ENCODE peak calls at places on chromosome 2, in seven cellular contexts. One of them, this sample, is unnamed.

GRCh38 chr2:9422321-9423099 is 818 bp downstream of the ITGB1BP1 start:
- DNase-seq in AG09309: no peak
- DNase-seq in CD4-positive, alpha-beta T cell: peak
- DNase-seq in uterus: peak
- DNase-seq in hepatocyte: peak
- DNase-seq in cardiac muscle cell: no peak
- DNase-seq in GM13976: peak
- DNase-seq in this sample: peak

GRCh38 chr2:30400151-30400954 is 46.7 kb upstream of the LCLAT1 start:
- DNase-seq in uterus: no peak
- DNase-seq in GM13976: no peak
- DNase-seq in AG09309: no peak
- DNase-seq in hepatocyte: no peak
- DNase-seq in cardiac muscle cell: no peak
- DNase-seq in CD4-positive, alpha-beta T cell: no peak
- DNase-seq in this sample: no peak

GRCh38 chr2:189249171-189249570 is 69.6 kb upstream of the COL5A2 start:
- DNase-seq in GM13976: no peak
- DNase-seq in hepatocyte: no peak
- DNase-seq in cardiac muscle cell: peak
- DNase-seq in uterus: no peak
- DNase-seq in CD4-positive, alpha-beta T cell: no peak
- DNase-seq in AG09309: no peak
- DNase-seq in this sample: no peak

GRCh38 chr2:143397886-143398614 is 268.8 kb downstream of the ARHGAP15 start:
- DNase-seq in uterus: no peak
- DNase-seq in CD4-positive, alpha-beta T cell: no peak
- DNase-seq in GM13976: no peak
- DNase-seq in hepatocyte: no peak
- DNase-seq in AG09309: peak
- DNase-seq in cardiac muscle cell: peak
- DNase-seq in this sample: no peak

GRCh38 chr2:15625344-15626036 is 33.8 kb downstream of the DDX1 start:
- DNase-seq in uterus: no peak
- DNase-seq in GM13976: no peak
- DNase-seq in cardiac muscle cell: no peak
- DNase-seq in CD4-positive, alpha-beta T cell: no peak
- DNase-seq in hepatocyte: no peak
- DNase-seq in AG09309: no peak
- DNase-seq in this sample: no peak

GRCh38 chr2:232139171-232139594 is 177.7 kb downstream of the DIS3L2 start:
- DNase-seq in uterus: no peak
- DNase-seq in CD4-positive, alpha-beta T cell: no peak
- DNase-seq in cardiac muscle cell: no peak
- DNase-seq in AG09309: no peak
- DNase-seq in hepatocyte: no peak
- DNase-seq in GM13976: no peak
- DNase-seq in this sample: no peak

GRCh38 chr2:219901155-219901554 is 273.7 kb downstream of the SLC4A3 start:
- DNase-seq in CD4-positive, alpha-beta T cell: no peak
- DNase-seq in cardiac muscle cell: no peak
- DNase-seq in AG09309: no peak
- DNase-seq in hepatocyte: no peak
- DNase-seq in GM13976: no peak
- DNase-seq in uterus: no peak
- DNase-seq in this sample: no peak

GRCh38 chr2:120856421-120856862 is 120.8 kb downstream of the GLI2 start:
- DNase-seq in GM13976: no peak
- DNase-seq in uterus: peak
- DNase-seq in cardiac muscle cell: peak
- DNase-seq in CD4-positive, alpha-beta T cell: no peak
- DNase-seq in hepatocyte: peak
- DNase-seq in AG09309: no peak
- DNase-seq in this sample: no peak

GRCh38 chr2:70716131-70716766 is 51.8 kb downstream of the ADD2 start:
- DNase-seq in uterus: no peak
- DNase-seq in hepatocyte: no peak
- DNase-seq in GM13976: no peak
- DNase-seq in cardiac muscle cell: no peak
- DNase-seq in CD4-positive, alpha-beta T cell: no peak
- DNase-seq in AG09309: no peak
- DNase-seq in this sample: no peak

GRCh38 chr2:44623622-44624351 is 262.0 kb downstream of the CAMKMT start:
- DNase-seq in cardiac muscle cell: peak
- DNase-seq in CD4-positive, alpha-beta T cell: no peak
- DNase-seq in hepatocyte: no peak
- DNase-seq in AG09309: no peak
- DNase-seq in GM13976: no peak
- DNase-seq in uterus: no peak
- DNase-seq in this sample: no peak
- TF ChIP-seq CTCF in cardiac muscle cell: peak
- TF ChIP-seq CTCF in CD4-positive, alpha-beta T cell: no peak
- TF ChIP-seq CTCF in hepatocyte: no peak
- TF ChIP-seq CTCF in AG09309: no peak
- TF ChIP-seq CTCF in GM13976: no peak
- TF ChIP-seq CTCF in uterus: no peak
- TF ChIP-seq CTCF in this sample: no peak

GRCh38 chr2:217877866-217878265 is 124.9 kb downstream of the TNS1 start:
- DNase-seq in CD4-positive, alpha-beta T cell: no peak
- DNase-seq in hepatocyte: no peak
- DNase-seq in GM13976: no peak
- DNase-seq in uterus: no peak
- DNase-seq in AG09309: no peak
- DNase-seq in cardiac muscle cell: no peak
- DNase-seq in this sample: no peak

GRCh38 chr2:217878865-217879595 is 123.8 kb downstream of the TNS1 start:
- DNase-seq in uterus: no peak
- DNase-seq in cardiac muscle cell: no peak
- DNase-seq in CD4-positive, alpha-beta T cell: no peak
- DNase-seq in GM13976: no peak
- DNase-seq in hepatocyte: no peak
- DNase-seq in AG09309: no peak
- DNase-seq in this sample: no peak

GRCh38 chr2:217876253-217876570 is 126.6 kb downstream of the TNS1 start:
- DNase-seq in cardiac muscle cell: no peak
- DNase-seq in CD4-positive, alpha-beta T cell: no peak
- DNase-seq in uterus: no peak
- DNase-seq in GM13976: no peak
- DNase-seq in AG09309: no peak
- DNase-seq in hepatocyte: no peak
- DNase-seq in this sample: no peak

GRCh38 chr2:217880891-217881290 is 121.9 kb downstream of the TNS1 start:
- DNase-seq in AG09309: no peak
- DNase-seq in CD4-positive, alpha-beta T cell: no peak
- DNase-seq in GM13976: no peak
- DNase-seq in uterus: no peak
- DNase-seq in cardiac muscle cell: no peak
- DNase-seq in hepatocyte: no peak
- DNase-seq in this sample: no peak

GRCh38 chr2:217880490-217880889 is 122.3 kb downstream of the TNS1 start:
- DNase-seq in uterus: no peak
- DNase-seq in cardiac muscle cell: no peak
- DNase-seq in GM13976: no peak
- DNase-seq in hepatocyte: no peak
- DNase-seq in CD4-positive, alpha-beta T cell: no peak
- DNase-seq in AG09309: no peak
- DNase-seq in this sample: no peak
- TF ChIP-seq CTCF in uterus: no peak
- TF ChIP-seq CTCF in cardiac muscle cell: peak
- TF ChIP-seq CTCF in GM13976: no peak
- TF ChIP-seq CTCF in hepatocyte: no peak
- TF ChIP-seq CTCF in CD4-positive, alpha-beta T cell: no peak
- TF ChIP-seq CTCF in AG09309: peak
- TF ChIP-seq CTCF in this sample: no peak

GRCh38 chr2:46231721-46232120 is 65.5 kb upstream of the EPAS1 start:
- DNase-seq in hepatocyte: no peak
- DNase-seq in cardiac muscle cell: no peak
- DNase-seq in GM13976: no peak
- DNase-seq in AG09309: no peak
- DNase-seq in uterus: no peak
- DNase-seq in CD4-positive, alpha-beta T cell: no peak
- DNase-seq in this sample: no peak

GRCh38 chr2:46227674-46228289 is 69.4 kb upstream of the EPAS1 start:
- DNase-seq in GM13976: no peak
- DNase-seq in CD4-positive, alpha-beta T cell: no peak
- DNase-seq in hepatocyte: no peak
- DNase-seq in AG09309: no peak
- DNase-seq in uterus: no peak
- DNase-seq in cardiac muscle cell: no peak
- DNase-seq in this sample: no peak

GRCh38 chr2:46230115-46230571 is 67.1 kb upstream of the EPAS1 start:
- DNase-seq in AG09309: no peak
- DNase-seq in GM13976: no peak
- DNase-seq in hepatocyte: peak
- DNase-seq in CD4-positive, alpha-beta T cell: no peak
- DNase-seq in cardiac muscle cell: no peak
- DNase-seq in uterus: no peak
- DNase-seq in this sample: peak

GRCh38 chr2:46230677-46231425 is 66.4 kb upstream of the EPAS1 start:
- DNase-seq in AG09309: no peak
- DNase-seq in cardiac muscle cell: no peak
- DNase-seq in CD4-positive, alpha-beta T cell: no peak
- DNase-seq in GM13976: no peak
- DNase-seq in uterus: no peak
- DNase-seq in hepatocyte: no peak
- DNase-seq in this sample: peak

GRCh38 chr2:46229134-46230063 is 67.8 kb upstream of the EPAS1 start:
- DNase-seq in AG09309: no peak
- DNase-seq in cardiac muscle cell: peak
- DNase-seq in hepatocyte: peak
- DNase-seq in GM13976: peak
- DNase-seq in CD4-positive, alpha-beta T cell: no peak
- DNase-seq in uterus: no peak
- DNase-seq in this sample: peak
- TF ChIP-seq CTCF in AG09309: no peak
- TF ChIP-seq CTCF in cardiac muscle cell: no peak
- TF ChIP-seq CTCF in hepatocyte: peak
- TF ChIP-seq CTCF in GM13976: no peak
- TF ChIP-seq CTCF in CD4-positive, alpha-beta T cell: no peak
- TF ChIP-seq CTCF in uterus: no peak
- TF ChIP-seq CTCF in this sample: no peak

GRCh38 chr2:129165001-129165400 is 814.5 kb upstream of the RAB6C start:
- DNase-seq in hepatocyte: no peak
- DNase-seq in AG09309: no peak
- DNase-seq in GM13976: no peak
- DNase-seq in uterus: no peak
- DNase-seq in CD4-positive, alpha-beta T cell: no peak
- DNase-seq in cardiac muscle cell: peak
- DNase-seq in this sample: no peak
- TF ChIP-seq CTCF in hepatocyte: no peak
- TF ChIP-seq CTCF in AG09309: no peak
- TF ChIP-seq CTCF in GM13976: no peak
- TF ChIP-seq CTCF in uterus: no peak
- TF ChIP-seq CTCF in CD4-positive, alpha-beta T cell: no peak
- TF ChIP-seq CTCF in cardiac muscle cell: no peak
- TF ChIP-seq CTCF in this sample: no peak

GRCh38 chr2:7999683-8000476 is 682.0 kb upstream of the ID2 start:
- DNase-seq in uterus: no peak
- DNase-seq in CD4-positive, alpha-beta T cell: no peak
- DNase-seq in AG09309: no peak
- DNase-seq in cardiac muscle cell: no peak
- DNase-seq in GM13976: no peak
- DNase-seq in hepatocyte: no peak
- DNase-seq in this sample: no peak

GRCh38 chr2:8003462-8004075 is 678.3 kb upstream of the ID2 start:
- DNase-seq in GM13976: no peak
- DNase-seq in AG09309: peak
- DNase-seq in CD4-positive, alpha-beta T cell: no peak
- DNase-seq in uterus: peak
- DNase-seq in cardiac muscle cell: peak
- DNase-seq in hepatocyte: peak
- DNase-seq in this sample: no peak

GRCh38 chr2:8004250-8004681 is 677.6 kb upstream of the ID2 start:
- DNase-seq in uterus: peak
- DNase-seq in AG09309: peak
- DNase-seq in hepatocyte: peak
- DNase-seq in CD4-positive, alpha-beta T cell: no peak
- DNase-seq in GM13976: peak
- DNase-seq in cardiac muscle cell: peak
- DNase-seq in this sample: no peak

GRCh38 chr2:8002765-8003393 is 679.0 kb upstream of the ID2 start:
- DNase-seq in hepatocyte: no peak
- DNase-seq in CD4-positive, alpha-beta T cell: no peak
- DNase-seq in uterus: no peak
- DNase-seq in AG09309: no peak
- DNase-seq in cardiac muscle cell: peak
- DNase-seq in GM13976: peak
- DNase-seq in this sample: no peak

DNA sequence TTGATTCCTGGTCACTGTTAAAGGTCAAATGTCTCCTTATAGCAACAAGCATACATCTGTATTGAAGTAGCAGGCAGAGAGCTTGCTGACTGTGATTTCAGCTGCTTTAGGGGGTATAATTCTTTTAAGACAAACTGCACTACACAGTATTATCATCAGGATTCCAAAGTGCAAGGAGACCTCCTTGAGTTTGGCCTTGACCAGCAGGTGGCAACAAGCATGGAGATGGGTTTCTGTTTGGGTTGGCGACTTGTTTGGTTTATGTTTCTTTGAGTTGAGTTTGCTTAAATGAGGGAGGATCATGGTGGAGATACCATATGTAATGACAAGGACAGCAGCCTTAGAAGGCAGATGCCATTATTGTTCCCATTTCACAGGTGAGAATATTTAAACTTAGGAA is 681.0 kb upstream of the ID2 start:
- DNase-seq in uterus: no peak
- DNase-seq in AG09309: no peak
- DNase-seq in GM13976: no peak
- DNase-seq in CD4-positive, alpha-beta T cell: no peak
- DNase-seq in hepatocyte: no peak
- DNase-seq in cardiac muscle cell: peak
- DNase-seq in this sample: no peak
- TF ChIP-seq CTCF in uterus: no peak
- TF ChIP-seq CTCF in AG09309: no peak
- TF ChIP-seq CTCF in GM13976: no peak
- TF ChIP-seq CTCF in CD4-positive, alpha-beta T cell: no peak
- TF ChIP-seq CTCF in hepatocyte: peak
- TF ChIP-seq CTCF in cardiac muscle cell: peak
- TF ChIP-seq CTCF in this sample: no peak

GRCh38 chr2:1591978-1592907 is 152.1 kb downstream of the PXDN start:
- DNase-seq in GM13976: no peak
- DNase-seq in uterus: peak
- DNase-seq in hepatocyte: peak
- DNase-seq in CD4-positive, alpha-beta T cell: no peak
- DNase-seq in cardiac muscle cell: peak
- DNase-seq in AG09309: no peak
- DNase-seq in this sample: no peak
- TF ChIP-seq CTCF in GM13976: no peak
- TF ChIP-seq CTCF in uterus: peak
- TF ChIP-seq CTCF in hepatocyte: peak
- TF ChIP-seq CTCF in CD4-positive, alpha-beta T cell: no peak
- TF ChIP-seq CTCF in cardiac muscle cell: peak
- TF ChIP-seq CTCF in AG09309: peak
- TF ChIP-seq CTCF in this sample: no peak

This sample was measured in Calu3.